ENCODE peak calls at places on chromosomes 1 and 21, in five cellular contexts. S is SJSA1, U is T1000, F is Right ventricle myocardium superior, H is K562. G is an unnamed sample.

GRCh38 chr1:75342799-75343198 is 208.6 kb downstream of the LHX8 start:
- DNase-seq in F (no peak), U (no peak), S (no peak), H (no peak), G (no peak)

GRCh38 chr1:9181990-9182783 is 52.4 kb upstream of the H6PD start:
- DNase-seq in H (no peak), F (peak; percentile 60), S (no peak), U (no peak), G (no peak)

GRCh38 chr1:68673771-68674170 is 176.9 kb upstream of the DEPDC1 start:
- DNase-seq in H (no peak), F (no peak), U (no peak), S (no peak), G (no peak)

GRCh38 chr1:1182491-1183220 is 9.0 kb downstream of the TTLL10 start:
- DNase-seq in U (no peak), S (no peak), H (no peak), F (peak; percentile 43), G (no peak)

GRCh38 chr21:43758132-43758619 is 17.9 kb downstream of the CSTB start:
- DNase-seq in U (no peak), S (no peak), H (no peak), F (no peak), G (no peak)

GRCh38 chr1:184866991-184867788 is 107.1 kb downstream of the NIBAN1 start:
- DNase-seq in F (no peak), S (no peak), H (no peak), U (no peak), G (peak; percentile 42)

GRCh38 chr1:181483561-181484291 is 409 bp downstream of the CACNA1E start:
- DNase-seq in H (no peak), U (no peak), F (no peak), S (no peak), G (no peak)

GRCh38 chr1:164636744-164637143 is 77.8 kb downstream of the PBX1 start:
- DNase-seq in S (no peak), H (no peak), U (no peak), F (no peak), G (no peak)

GRCh38 chr1:56376188-56376984 is 203.0 kb downstream of the PLPP3 start:
- DNase-seq in S (no peak), F (peak; percentile 54), U (no peak), H (no peak), G (no peak)

GRCh38 chr21:34668803-34669148 is at the start of gene CLIC6:
- DNase-seq in S (no peak), H (no peak), F (no peak), U (no peak), G (no peak)

GRCh38 chr21:37921091-37921490 is 4.8 kb upstream of the KCNJ6 start:
- DNase-seq in U (no peak), F (no peak), S (no peak), H (no peak), G (no peak)

GRCh38 chr1:111346089-111346885 is 55.6 kb downstream of the CHIA start:
- DNase-seq in F (peak; percentile 91), S (peak; percentile 51), H (peak; percentile 87), U (peak; percentile 20), G (peak; percentile 52)

GRCh38 chr1:51624851-51625250 is 8.0 kb downstream of the OSBPL9 start:
- DNase-seq in H (no peak), F (no peak), S (no peak), U (no peak), G (peak; percentile 56)

GRCh38 chr21:42575111-42575510 is 61.5 kb downstream of the SLC37A1 start:
- DNase-seq in S (peak; percentile 32), F (no peak), H (no peak), U (no peak), G (no peak)

GRCh38 chr1:230855886-230856285 is 12.4 kb downstream of the C1orf198 start:
- DNase-seq in U (no peak), F (no peak), S (no peak), H (peak; percentile 31), G (no peak)

GRCh38 chr1:206834711-206835110 is 30.7 kb upstream of the IL20 start:
- DNase-seq in U (no peak), F (no peak), H (no peak), S (no peak), G (no peak)